ENCODE peak calls at places on chromosomes 4 and X, in nine cellular contexts. W, J, D, O, U, X, I, P and H are unnamed samples.

GRCh38 chr4:8001564-8002355 is 62.1 kb upstream of the AFAP1 start:
- DNase-seq in W (no peak), J (no peak), D (no peak), O (no peak), U (no peak), X (no peak), I (no peak), P (peak; percentile 24), H (no peak)

GRCh38 chr4:152894673-152895072 is 41.5 kb upstream of the FHDC1 start:
- DNase-seq in W (no peak), J (no peak), D (no peak), O (peak; percentile 22), U (no peak), X (no peak), I (no peak), P (no peak), H (peak; percentile 54)

GRCh38 chrX:119228506-119229290 is 7.4 kb upstream of the PGRMC1 start:
- DNase-seq in W (peak; percentile 82), J (no peak), D (no peak), O (peak; percentile 96), U (no peak), X (peak; percentile 77), I (peak; percentile 27), P (no peak), H (peak; percentile 82)

GRCh38 chr4:22531638-22532037 is 15.8 kb upstream of the ADGRA3 start:
- DNase-seq in W (no peak), J (no peak), D (no peak), O (no peak), U (no peak), X (no peak), I (no peak), P (no peak), H (no peak)

GRCh38 chr4:126777649-126778048 is 855.1 kb upstream of the INTU start:
- DNase-seq in W (peak; percentile 56), J (no peak), D (no peak), O (peak; percentile 79), U (no peak), X (peak; percentile 64), I (peak; percentile 47), P (no peak), H (peak; percentile 80)

GRCh38 chr4:166838975-166839614 is 395.2 kb downstream of the SPOCK3 start:
- DNase-seq in W (no peak), J (no peak), D (no peak), O (no peak), U (no peak), X (no peak), I (no peak), P (no peak), H (no peak)

GRCh38 chr4:27048350-27049100 is 187.9 kb downstream of the STIM2 start:
- DNase-seq in W (no peak), J (no peak), D (no peak), O (peak; percentile 23), U (no peak), X (peak; percentile 8), I (no peak), P (no peak), H (peak; percentile 59)

GRCh38 chr4:89598602-89599001 is 238.4 kb downstream of the SNCA start:
- DNase-seq in W (no peak), J (no peak), D (no peak), O (peak; percentile 16), U (no peak), X (no peak), I (no peak), P (no peak), H (peak; percentile 35)

GRCh38 chr4:110132822-110133719 is 65.3 kb downstream of the ELOVL6 start:
- DNase-seq in W (no peak), J (no peak), D (no peak), O (no peak), U (no peak), X (no peak), I (no peak), P (no peak), H (no peak)